ENCODE peak calls at places on chromosomes 5 and 9, in four cellular contexts. One of them, this sample, is unnamed.

GRCh38 chr5:1273745-1274144 is 21.1 kb downstream of the TERT start:
- DNase-seq in kidney glomerular epithelial cell: no peak
- DNase-seq in CD8-positive, alpha-beta memory T cell: no peak
- DNase-seq in HuH-7.5: no peak
- DNase-seq in this sample: no peak

GRCh38 chr5:6408260-6408596 is 29.9 kb upstream of the MED10 start:
- DNase-seq in kidney glomerular epithelial cell: no peak
- DNase-seq in CD8-positive, alpha-beta memory T cell: no peak
- DNase-seq in HuH-7.5: no peak
- DNase-seq in this sample: no peak

GRCh38 chr5:176621661-176622079 is 8.7 kb downstream of the SNCB start:
- DNase-seq in HuH-7.5: no peak
- DNase-seq in CD8-positive, alpha-beta memory T cell: no peak
- DNase-seq in kidney glomerular epithelial cell: no peak
- DNase-seq in this sample: no peak

GRCh38 chr9:29750062-29750461 is 2176.8 kb upstream of the C9orf72 start:
- DNase-seq in HuH-7.5: no peak
- DNase-seq in CD8-positive, alpha-beta memory T cell: no peak
- DNase-seq in kidney glomerular epithelial cell: peak
- DNase-seq in this sample: no peak

GRCh38 chr9:120336021-120336752 is 243.8 kb downstream of the CDK5RAP2 start:
- DNase-seq in HuH-7.5: no peak
- DNase-seq in CD8-positive, alpha-beta memory T cell: no peak
- DNase-seq in kidney glomerular epithelial cell: peak
- DNase-seq in this sample: no peak

GRCh38 chr9:110575952-110576351 is 3.6 kb downstream of the SVEP1 start:
- DNase-seq in CD8-positive, alpha-beta memory T cell: no peak
- DNase-seq in HuH-7.5: no peak
- DNase-seq in kidney glomerular epithelial cell: no peak
- DNase-seq in this sample: no peak

GRCh38 chr5:100691545-100691944 is 156.4 kb downstream of the FAM174A start:
- DNase-seq in HuH-7.5: no peak
- DNase-seq in CD8-positive, alpha-beta memory T cell: no peak
- DNase-seq in kidney glomerular epithelial cell: peak
- DNase-seq in this sample: no peak

GRCh38 chr5:154118832-154119442 is 71.6 kb upstream of the GALNT10 start:
- DNase-seq in kidney glomerular epithelial cell: peak
- DNase-seq in CD8-positive, alpha-beta memory T cell: no peak
- DNase-seq in HuH-7.5: no peak
- DNase-seq in this sample: no peak

GRCh38 chr9:2241461-2241874 is 226.3 kb downstream of the SMARCA2 start:
- DNase-seq in kidney glomerular epithelial cell: no peak
- DNase-seq in CD8-positive, alpha-beta memory T cell: no peak
- DNase-seq in HuH-7.5: no peak
- DNase-seq in this sample: no peak

GRCh38 chr5:108642170-108642906 is 105.4 kb upstream of the FER start:
- DNase-seq in HuH-7.5: peak
- DNase-seq in kidney glomerular epithelial cell: peak
- DNase-seq in CD8-positive, alpha-beta memory T cell: peak
- DNase-seq in this sample: peak

GRCh38 chr9:33908749-33909148 is 91.8 kb downstream of the UBE2R2 start:
- DNase-seq in kidney glomerular epithelial cell: no peak
- DNase-seq in HuH-7.5: no peak
- DNase-seq in CD8-positive, alpha-beta memory T cell: no peak
- DNase-seq in this sample: no peak

GRCh38 chr5:6143523-6143922 is 234.8 kb downstream of the MED10 start:
- DNase-seq in HuH-7.5: no peak
- DNase-seq in kidney glomerular epithelial cell: no peak
- DNase-seq in CD8-positive, alpha-beta memory T cell: no peak
- DNase-seq in this sample: no peak

GRCh38 chr5:169944922-169945675 is 35.2 kb downstream of the INSYN2B start:
- DNase-seq in CD8-positive, alpha-beta memory T cell: no peak
- DNase-seq in kidney glomerular epithelial cell: no peak
- DNase-seq in HuH-7.5: no peak
- DNase-seq in this sample: no peak

GRCh38 chr5:151214614-151215545 is 9.0 kb downstream of the CCDC69 start:
- DNase-seq in kidney glomerular epithelial cell: no peak
- DNase-seq in CD8-positive, alpha-beta memory T cell: peak
- DNase-seq in HuH-7.5: no peak
- DNase-seq in this sample: no peak

GRCh38 chr9:97321681-97322080 is 14.2 kb downstream of the CCDC180 start:
- DNase-seq in kidney glomerular epithelial cell: no peak
- DNase-seq in HuH-7.5: no peak
- DNase-seq in CD8-positive, alpha-beta memory T cell: no peak
- DNase-seq in this sample: no peak

GRCh38 chr9:37623267-37623666 is 27.5 kb upstream of the FRMPD1 start:
- DNase-seq in CD8-positive, alpha-beta memory T cell: no peak
- DNase-seq in HuH-7.5: no peak
- DNase-seq in kidney glomerular epithelial cell: no peak
- DNase-seq in this sample: no peak

GRCh38 chr9:89225587-89225986 is 47.0 kb upstream of the SHC3 start:
- DNase-seq in HuH-7.5: no peak
- DNase-seq in CD8-positive, alpha-beta memory T cell: no peak
- DNase-seq in kidney glomerular epithelial cell: no peak
- DNase-seq in this sample: no peak

GRCh38 chr9:4828776-4829175 is 36.0 kb downstream of the RCL1 start:
- DNase-seq in HuH-7.5: no peak
- DNase-seq in kidney glomerular epithelial cell: peak
- DNase-seq in CD8-positive, alpha-beta memory T cell: no peak
- DNase-seq in this sample: no peak

GRCh38 chr9:131997779-131998178 is 81.9 kb downstream of the MED27 start:
- DNase-seq in CD8-positive, alpha-beta memory T cell: no peak
- DNase-seq in HuH-7.5: no peak
- DNase-seq in kidney glomerular epithelial cell: no peak
- DNase-seq in this sample: no peak

GRCh38 chr9:137605146-137606004 is at the start of gene ARRDC1:
- DNase-seq in kidney glomerular epithelial cell: peak
- DNase-seq in HuH-7.5: peak
- DNase-seq in CD8-positive, alpha-beta memory T cell: peak
- DNase-seq in this sample: peak

GRCh38 chr5:173785866-173786265 is 102.3 kb upstream of the CPEB4 start:
- DNase-seq in HuH-7.5: no peak
- DNase-seq in CD8-positive, alpha-beta memory T cell: no peak
- DNase-seq in kidney glomerular epithelial cell: no peak
- DNase-seq in this sample: no peak

GRCh38 chr5:91095321-91095720 is 287.8 kb downstream of the ARRDC3 start:
- DNase-seq in CD8-positive, alpha-beta memory T cell: no peak
- DNase-seq in kidney glomerular epithelial cell: no peak
- DNase-seq in HuH-7.5: no peak
- DNase-seq in this sample: no peak